ENCODE peak calls at places on chromosomes 5 and 9, in six cellular contexts. O is lower leg skin, R is IMR-90, N is NB4, L is breast epithelium, I is Peyer's patch. H is an unnamed sample.

GRCh38 chr9:96674914-96675538 is 19.9 kb upstream of the PRXL2C start:
- DNase-seq in O (no peak), R (peak), N (no peak), L (no peak), I (no peak), H (no peak)

GRCh38 chr9:92961627-92962302 is 14.4 kb downstream of the FGD3 start:
- DNase-seq in O (peak), R (no peak), N (peak), L (peak), I (peak), H (no peak)

GRCh38 chr5:155768342-155768741 is 558.6 kb upstream of the SGCD start:
- DNase-seq in O (no peak), R (no peak), N (no peak), L (no peak), I (no peak), H (no peak)

GRCh38 chr5:30105186-30105585 is 1088.3 kb upstream of the CDH6 start:
- DNase-seq in O (no peak), R (no peak), N (no peak), L (no peak), I (no peak), H (no peak)

GRCh38 chr9:38227061-38227540 is 158.1 kb upstream of the SHB start:
- DNase-seq in O (no peak), R (peak), N (peak), L (peak), I (peak), H (peak)

GRCh38 chr9:107221321-107221720 is 61.8 kb upstream of the RAD23B start:
- DNase-seq in O (no peak), R (no peak), N (no peak), L (no peak), I (no peak), H (no peak)

GRCh38 chr5:94618029-94618492 is 343 bp downstream of the KIAA0825 start:
- DNase-seq in O (peak), R (peak), N (peak), L (no peak), I (peak), H (peak)

GRCh38 chr5:12277504-12278192 is 373.4 kb upstream of the CTNND2 start:
- DNase-seq in O (no peak), R (no peak), N (no peak), L (no peak), I (no peak), H (no peak)

GRCh38 chr9:93865245-93865644 is 89.9 kb downstream of the BARX1 start:
- DNase-seq in O (no peak), R (no peak), N (no peak), L (no peak), I (no peak), H (no peak)

DNA sequence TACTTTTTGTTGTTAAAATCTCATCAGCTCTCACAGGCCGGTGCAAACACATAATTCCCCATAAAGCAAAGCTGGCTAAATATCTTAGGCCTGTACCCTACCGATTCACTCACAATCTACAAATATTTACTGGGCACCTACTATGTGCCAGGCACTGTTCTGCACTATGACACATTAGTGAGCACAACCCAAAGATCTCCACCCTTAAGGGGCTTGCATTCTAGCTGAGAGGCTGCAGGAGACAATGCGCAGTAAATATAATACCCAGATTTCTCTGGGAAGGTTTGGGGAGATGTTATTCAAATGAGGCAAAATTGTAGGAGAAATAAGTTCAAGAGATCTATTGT is 53.7 kb downstream of the FNBP1 start:
- DNase-seq in O (no peak), R (no peak), N (no peak), L (no peak), I (no peak), H (no peak)
- TF ChIP-seq POLR2A in O (no peak), R (no peak), N (no peak), L (no peak), I (no peak), H (no peak)

GRCh38 chr9:127568618-127568970 is 43.5 kb upstream of the STXBP1 start:
- DNase-seq in O (no peak), R (no peak), N (peak), L (no peak), I (no peak), H (peak)
- TF ChIP-seq POLR2A in O (no peak), R (no peak), N (no peak), L (no peak), I (peak), H (no peak)

GRCh38 chr5:172421020-172421419 is 33.3 kb downstream of the SH3PXD2B start:
- DNase-seq in O (no peak), R (no peak), N (no peak), L (no peak), I (no peak), H (no peak)

GRCh38 chr5:172418847-172419810 is 35.2 kb downstream of the SH3PXD2B start:
- DNase-seq in O (peak), R (no peak), N (no peak), L (no peak), I (no peak), H (no peak)

GRCh38 chr5:172417983-172418630 is 36.2 kb downstream of the SH3PXD2B start:
- DNase-seq in O (peak), R (peak), N (peak), L (peak), I (peak), H (peak)

GRCh38 chr5:172422255-172422654 is 32.1 kb downstream of the SH3PXD2B start:
- DNase-seq in O (no peak), R (no peak), N (no peak), L (no peak), I (no peak), H (no peak)

GRCh38 chr5:172420215-172420934 is 34.0 kb downstream of the SH3PXD2B start:
- DNase-seq in O (peak), R (peak), N (peak), L (peak), I (peak), H (no peak)
- TF ChIP-seq POLR2A in O (no peak), R (no peak), N (no peak), L (peak), I (peak), H (no peak)

GRCh38 chr5:88230546-88231066 is 38.0 kb downstream of the TMEM161B start:
- DNase-seq in O (no peak), R (no peak), N (no peak), L (no peak), I (no peak), H (no peak)
- TF ChIP-seq POLR2A in O (no peak), R (no peak), N (no peak), L (no peak), I (no peak), H (no peak)

DNA sequence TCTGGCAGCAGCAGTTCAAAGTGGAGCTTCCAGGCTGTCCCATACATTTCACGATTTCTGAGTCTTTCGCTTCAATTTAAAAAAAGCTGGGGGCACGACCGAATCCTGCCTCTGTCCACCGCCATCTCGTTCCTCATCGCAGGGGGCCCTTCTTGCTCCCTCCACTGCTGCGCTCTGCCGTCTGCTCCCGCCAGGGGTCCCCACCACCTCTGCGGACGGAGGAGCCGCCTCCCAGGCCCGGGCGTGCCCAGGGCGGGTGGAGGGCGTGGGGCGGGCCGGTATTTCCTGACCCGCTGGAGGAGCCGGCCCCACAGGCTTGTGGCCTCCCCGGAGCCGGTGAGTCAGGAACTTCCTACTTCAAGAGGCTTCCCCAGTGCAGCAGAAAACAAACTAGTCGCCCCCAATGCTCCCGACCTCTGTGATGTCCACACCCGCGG is 50.4 kb downstream of the USP20 start:
- DNase-seq in O (peak), R (peak), N (peak), L (peak), I (peak), H (peak)
- TF ChIP-seq POLR2A in O (no peak), R (peak), N (peak), L (no peak), I (no peak), H (peak)

GRCh38 chr9:129968690-129969485 is 74.1 kb downstream of the FNBP1 start:
- DNase-seq in O (no peak), R (peak), N (no peak), L (no peak), I (no peak), H (no peak)

DNA sequence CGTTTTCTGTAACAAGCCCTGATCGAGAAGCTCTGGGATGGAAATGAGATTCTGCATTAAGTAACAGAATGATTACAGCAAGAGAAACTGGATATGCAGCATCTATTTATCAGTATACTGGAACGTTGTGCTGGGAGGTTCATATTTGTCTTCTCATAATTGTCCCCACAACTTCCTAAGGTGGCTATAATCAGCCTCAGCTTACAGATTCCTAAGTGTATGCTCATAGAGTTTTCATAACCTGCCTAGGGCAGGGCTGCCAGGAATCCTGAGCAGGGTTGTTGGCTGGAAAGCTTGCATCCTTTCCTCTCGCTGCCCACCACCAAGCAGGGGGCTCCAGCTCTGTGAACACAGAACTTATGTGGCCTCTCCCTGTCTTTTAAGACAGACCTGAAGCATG is 70.2 kb downstream of the FNBP1 start:
- DNase-seq in O (no peak), R (no peak), N (no peak), L (no peak), I (peak), H (no peak)
- TF ChIP-seq POLR2A in O (no peak), R (no peak), N (no peak), L (no peak), I (no peak), H (no peak)

GRCh38 chr5:124655211-124655880 is 91.1 kb downstream of the ZNF608 start:
- DNase-seq in O (no peak), R (no peak), N (no peak), L (no peak), I (no peak), H (no peak)

GRCh38 chr5:124652892-124653441 is 93.5 kb downstream of the ZNF608 start:
- DNase-seq in O (no peak), R (no peak), N (no peak), L (no peak), I (no peak), H (no peak)

GRCh38 chr5:124654418-124654817 is 92.0 kb downstream of the ZNF608 start:
- DNase-seq in O (no peak), R (no peak), N (no peak), L (no peak), I (no peak), H (peak)

GRCh38 chr5:124658867-124659557 is 87.4 kb downstream of the ZNF608 start:
- DNase-seq in O (no peak), R (no peak), N (peak), L (no peak), I (no peak), H (no peak)

GRCh38 chr5:124655943-124656459 is 90.4 kb downstream of the ZNF608 start:
- DNase-seq in O (no peak), R (peak), N (peak), L (no peak), I (peak), H (no peak)
- TF ChIP-seq POLR2A in O (no peak), R (no peak), N (no peak), L (no peak), I (no peak), H (no peak)